ENCODE peak calls at places on chromosomes 12 and 14, in five cellular contexts. B is fibroblast of lung, X is GM23248, F is mammary epithelial cell, D is keratinocyte. A is an unnamed sample.

GRCh38 chr12:63416788-63417187 is 251.5 kb downstream of the DPY19L2 start:
- DNase-seq in B (no peak), X (no peak), F (no peak), D (no peak), A (no peak)

GRCh38 chr14:72000907-72001306 is 68.7 kb downstream of the RGS6 start:
- DNase-seq in B (no peak), X (no peak), F (no peak), D (no peak), A (no peak)

GRCh38 chr12:108804361-108804949 is 52.9 kb downstream of the SSH1 start:
- DNase-seq in B (peak; percentile 93), X (peak; percentile 91), F (peak; percentile 36), D (no peak), A (peak; percentile 39)

GRCh38 chr14:76091036-76091435 is 60.7 kb upstream of the GPATCH2L start:
- DNase-seq in B (no peak), X (peak; percentile 74), F (no peak), D (no peak), A (no peak)

GRCh38 chr14:22334275-22334577 is 254.8 kb downstream of the DAD1 start:
- DNase-seq in B (no peak), X (no peak), F (no peak), D (no peak), A (no peak)

GRCh38 chr14:28101992-28102391 is 664.6 kb upstream of the FOXG1 start:
- DNase-seq in B (peak; percentile 3), X (no peak), F (no peak), D (no peak), A (no peak)

GRCh38 chr14:61355892-61356325 is 34.5 kb downstream of the PRKCH start:
- DNase-seq in B (peak; percentile 55), X (peak; percentile 35), F (peak; percentile 94), D (peak; percentile 91), A (no peak)

GRCh38 chr12:59425798-59426197 is 170.0 kb upstream of the SLC16A7 start:
- DNase-seq in B (no peak), X (peak; percentile 21), F (no peak), D (no peak), A (no peak)

GRCh38 chr12:6764011-6764828 is 1.9 kb upstream of the PTMS start:
- DNase-seq in B (peak; percentile 100), X (peak; percentile 96), F (peak; percentile 95), D (no peak), A (peak; percentile 91)

GRCh38 chr12:112850343-112850742 is 56.4 kb upstream of the OAS1 start:
- DNase-seq in B (no peak), X (no peak), F (no peak), D (no peak), A (no peak)

GRCh38 chr12:77372026-77372425 is 306.7 kb upstream of the E2F7 start:
- DNase-seq in B (no peak), X (peak; percentile 8), F (no peak), D (no peak), A (no peak)

DNA sequence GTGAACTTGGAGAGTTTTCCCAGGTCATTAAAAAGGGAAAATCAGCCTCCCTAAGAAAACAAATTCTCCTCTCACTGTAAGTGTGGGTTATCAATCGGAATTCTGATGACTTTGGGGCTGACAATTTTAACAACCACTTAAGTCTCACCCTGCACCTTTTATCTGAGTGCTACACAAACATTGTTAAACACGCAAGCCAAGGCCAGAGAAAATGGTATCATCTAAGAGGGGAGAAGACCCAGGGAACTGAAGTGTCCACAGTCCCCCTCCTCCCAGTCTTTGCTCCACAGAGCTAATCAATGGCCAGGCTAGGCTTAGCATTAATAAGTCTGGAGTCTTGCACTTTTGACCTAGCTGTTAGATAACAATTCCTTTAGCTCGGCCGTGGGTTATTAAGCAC is 51.7 kb upstream of the TBX5 start:
- DNase-seq in B (no peak), X (no peak), F (no peak), D (no peak), A (no peak)
- H3K9ac ChIP-seq in B (no peak overlapping the region), X (no peak overlapping the region), F (no peak overlapping the region), D (no peak overlapping the region), A (no peak overlapping the region)

GRCh38 chr12:26274441-26275312 is 79.3 kb downstream of the SSPN start:
- DNase-seq in B (peak; percentile 100), X (peak; percentile 99), F (peak; percentile 100), D (peak; percentile 87), A (peak; percentile 83)
- H3K4me3 ChIP-seq in B (no peak overlapping the region), X (peak overlapping the region; percentile 49), F (no peak overlapping the region), D (no peak overlapping the region), A (no peak overlapping the region)

GRCh38 chr12:57232156-57232756 is 2.7 kb downstream of the SHMT2 start:
- DNase-seq in B (no peak), X (peak; percentile 39), F (no peak), D (no peak), A (no peak)
- H3K9ac ChIP-seq in B (no peak overlapping the region), X (peak overlapping the region; percentile 99), F (no peak overlapping the region), D (no peak overlapping the region), A (no peak overlapping the region)

DNA sequence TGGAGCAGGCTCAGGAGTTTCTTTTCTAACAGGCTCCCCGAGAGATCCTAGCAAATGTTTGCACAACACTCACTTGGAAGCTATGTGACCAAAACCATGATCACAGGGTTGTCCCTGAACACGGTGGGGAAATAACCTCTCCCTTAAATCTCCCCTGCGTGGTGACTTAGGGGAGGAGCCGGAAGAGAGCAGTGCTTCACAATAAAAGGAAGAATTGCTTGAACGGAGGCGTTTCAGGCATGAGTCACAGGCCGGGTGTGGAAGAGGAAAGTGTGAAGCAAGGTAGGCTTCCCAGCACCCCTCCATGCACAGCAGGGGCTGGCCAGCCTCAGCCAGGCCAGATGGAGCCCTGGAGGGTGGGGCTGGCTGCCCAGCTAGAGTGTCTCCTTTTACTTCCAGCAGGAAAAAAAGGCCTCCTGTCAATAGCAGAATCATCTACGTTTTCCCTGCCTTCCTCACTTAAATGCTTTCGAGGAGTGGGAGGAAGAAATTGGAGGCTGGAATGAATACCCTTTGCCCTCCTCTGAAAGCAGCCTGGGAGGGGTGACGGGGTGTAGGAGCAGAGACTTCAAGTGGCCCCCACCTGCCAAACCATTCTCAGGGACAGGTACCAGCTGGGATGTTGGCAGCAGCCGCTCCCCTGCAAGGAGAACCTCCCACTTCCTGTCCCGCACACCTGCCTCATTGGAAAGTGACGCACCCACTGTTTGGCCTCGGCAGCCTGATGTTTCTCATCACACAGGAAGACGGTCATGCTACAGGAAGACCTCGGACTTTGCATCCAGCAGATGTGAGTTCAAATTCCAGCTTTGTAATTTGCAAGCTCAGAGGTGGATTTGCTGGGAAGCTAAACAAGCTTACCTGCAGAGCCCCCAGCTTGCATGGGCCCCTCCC is 30.1 kb upstream of the PPP2R5C start:
- DNase-seq in B (peak; percentile 84), X (peak; percentile 90), F (peak; percentile 95), D (peak; percentile 59), A (peak; percentile 92)
- H3K4me3 ChIP-seq in B (no peak overlapping the region), X (peak overlapping the region; percentile 4), F (no peak overlapping the region), D (peak overlapping the region; percentile 8), A (no peak overlapping the region)

GRCh38 chr12:125186471-125187147 is 121.4 kb downstream of the AACS start:
- DNase-seq in B (no peak), X (peak; percentile 58), F (peak; percentile 20), D (no peak), A (no peak)

GRCh38 chr12:125185740-125186470 is 120.7 kb downstream of the AACS start:
- DNase-seq in B (peak; percentile 76), X (peak; percentile 71), F (peak; percentile 69), D (no peak), A (peak; percentile 86)

GRCh38 chr12:125188912-125189881 is 124.0 kb downstream of the AACS start:
- DNase-seq in B (no peak), X (no peak), F (no peak), D (no peak), A (no peak)

GRCh38 chr12:125187148-125187733 is 122.0 kb downstream of the AACS start:
- DNase-seq in B (peak; percentile 31), X (peak; percentile 19), F (no peak), D (no peak), A (no peak)

DNA sequence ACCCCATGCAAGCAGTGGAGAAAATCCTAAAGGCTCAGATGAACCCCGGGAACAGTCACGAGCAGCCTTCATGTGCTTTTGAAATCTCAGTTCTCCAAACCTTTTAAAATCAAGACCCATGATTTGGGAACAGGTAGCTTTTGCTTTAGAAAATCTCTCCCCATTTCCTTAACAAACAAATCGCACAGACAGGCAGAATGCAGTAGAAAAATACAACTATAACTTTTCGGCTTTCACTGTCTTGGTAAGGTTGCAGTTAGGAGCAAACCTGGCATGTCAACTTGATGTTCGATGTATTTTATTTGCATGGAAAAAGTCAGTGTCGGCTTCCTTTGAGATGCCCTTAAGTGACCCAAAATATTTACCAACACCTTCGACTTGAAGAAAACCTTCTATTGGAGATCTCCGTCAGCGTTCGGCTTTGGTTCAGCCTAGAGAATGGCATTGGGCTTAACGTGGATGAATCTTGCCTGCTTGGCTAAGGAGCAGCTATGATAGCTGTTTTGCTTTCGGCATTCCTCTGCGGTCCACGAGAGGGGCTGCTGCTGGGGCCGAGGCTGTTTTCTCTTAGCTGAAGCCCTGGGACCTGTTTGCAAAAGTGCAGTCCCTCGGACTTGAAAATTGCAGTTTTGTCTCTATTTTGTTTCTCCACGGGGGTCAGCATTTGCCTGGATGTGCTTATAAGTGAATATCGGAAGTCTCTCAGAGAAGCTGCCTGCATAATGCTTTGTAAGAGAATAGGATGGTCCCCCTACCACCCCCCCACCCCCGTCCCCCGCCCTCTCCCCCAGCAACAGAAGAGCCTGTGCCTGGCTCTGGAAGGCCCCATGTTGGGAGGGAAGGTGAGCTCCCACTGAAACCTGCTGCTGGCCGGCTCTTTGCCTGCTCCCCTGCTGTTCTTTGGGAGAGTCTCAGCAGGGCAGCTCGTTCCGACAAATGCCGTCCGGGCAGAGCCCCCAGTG is 122.8 kb downstream of the AACS start:
- DNase-seq in B (no peak), X (no peak), F (no peak), D (no peak), A (no peak)
- H3K9ac ChIP-seq in B (no peak overlapping the region), X (no peak overlapping the region), F (no peak overlapping the region), D (no peak overlapping the region), A (no peak overlapping the region)

GRCh38 chr12:94173660-94174265 is 25.4 kb downstream of the PLXNC1 start:
- DNase-seq in B (no peak), X (no peak), F (no peak), D (no peak), A (no peak)
- H3K4me3 ChIP-seq in B (no peak overlapping the region), X (no peak overlapping the region), F (no peak overlapping the region), D (no peak overlapping the region), A (no peak overlapping the region)

DNA sequence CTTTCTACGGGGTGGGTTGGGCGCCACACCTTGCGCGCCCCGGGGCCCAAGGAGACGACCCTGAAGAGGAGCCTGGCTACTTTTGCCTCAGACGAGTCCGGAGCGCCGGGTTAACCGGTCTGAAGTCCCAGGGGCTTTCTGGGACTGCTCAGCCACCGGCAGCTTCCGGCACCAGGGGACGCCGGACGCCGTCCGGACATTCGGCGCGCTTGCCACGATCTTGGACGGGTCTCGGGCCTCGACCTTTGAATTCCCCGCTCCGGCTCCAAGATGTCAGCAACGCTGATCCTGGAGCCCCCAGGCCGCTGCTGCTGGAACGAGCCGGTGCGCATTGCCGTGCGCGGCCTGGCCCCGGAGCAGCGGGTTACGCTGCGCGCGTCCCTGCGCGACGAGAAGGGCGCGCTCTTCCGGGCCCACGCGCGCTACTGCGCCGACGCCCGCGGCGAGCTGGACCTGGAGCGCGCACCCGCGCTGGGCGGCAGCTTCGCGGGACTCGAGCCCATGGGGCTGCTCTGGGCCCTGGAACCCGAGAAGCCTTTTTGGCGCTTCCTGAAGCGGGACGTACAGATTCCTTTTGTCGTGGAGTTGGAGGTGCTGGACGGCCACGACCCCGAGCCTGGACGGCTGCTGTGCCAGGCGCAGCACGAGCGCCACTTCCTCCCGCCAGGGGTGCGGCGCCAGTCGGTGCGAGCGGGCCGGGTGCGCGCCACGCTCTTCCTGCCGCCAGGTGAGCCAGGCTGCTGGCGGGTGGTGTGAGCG is at the start of gene ACOT4:
- DNase-seq in B (peak; percentile 54), X (peak; percentile 46), F (peak; percentile 14), D (no peak), A (peak; percentile 39)
- H3K9ac ChIP-seq in B (peak within 1 kb of the TSS; percentile 37), X (peak within 1 kb of the TSS; percentile 50), F (no peak within 1 kb of the TSS), D (peak within 1 kb of the TSS; percentile 13), A (peak within 1 kb of the TSS; percentile 74)

GRCh38 chr12:41946106-41946505 is 198.6 kb downstream of the GXYLT1 start:
- DNase-seq in B (no peak), X (no peak), F (no peak), D (no peak), A (no peak)
- H3K4me3 ChIP-seq in B (no peak overlapping the region), X (no peak overlapping the region), F (no peak overlapping the region), D (no peak overlapping the region), A (no peak overlapping the region)